ENCODE peak calls at places on chromosomes 13 and 19, in four cellular contexts. One of them, this sample, is unnamed.

GRCh38 chr13:41411536-41411935 is 45.8 kb upstream of the RGCC start:
- DNase-seq in upper lobe of right lung: no peak
- DNase-seq in RWPE1: peak
- DNase-seq in tibial nerve: peak
- DNase-seq in this sample: no peak

GRCh38 chr19:41702208-41702651 is 6.2 kb upstream of the CEACAM5 start:
- DNase-seq in upper lobe of right lung: no peak
- DNase-seq in RWPE1: no peak
- DNase-seq in tibial nerve: no peak
- DNase-seq in this sample: no peak

GRCh38 chr13:99028890-99029289 is 51.0 kb upstream of the DOCK9 start:
- DNase-seq in upper lobe of right lung: no peak
- DNase-seq in RWPE1: no peak
- DNase-seq in tibial nerve: no peak
- DNase-seq in this sample: no peak

GRCh38 chr13:50829896-50830295 is 13.6 kb downstream of the DLEU7 start:
- DNase-seq in upper lobe of right lung: no peak
- DNase-seq in RWPE1: no peak
- DNase-seq in tibial nerve: no peak
- DNase-seq in this sample: no peak

GRCh38 chr13:30257433-30258099 is 49.8 kb downstream of the KATNAL1 start:
- DNase-seq in upper lobe of right lung: no peak
- DNase-seq in RWPE1: no peak
- DNase-seq in tibial nerve: no peak
- DNase-seq in this sample: no peak

GRCh38 chr13:70747305-70747704 is 639.1 kb upstream of the KLHL1 start:
- DNase-seq in upper lobe of right lung: no peak
- DNase-seq in RWPE1: no peak
- DNase-seq in tibial nerve: no peak
- DNase-seq in this sample: no peak

GRCh38 chr13:49711218-49711863 is 20.1 kb upstream of the EBPL start:
- DNase-seq in upper lobe of right lung: no peak
- DNase-seq in RWPE1: peak
- DNase-seq in tibial nerve: no peak
- DNase-seq in this sample: no peak

GRCh38 chr19:17292301-17293074 is 10.7 kb downstream of the ABHD8 start:
- DNase-seq in upper lobe of right lung: peak
- DNase-seq in RWPE1: peak
- DNase-seq in tibial nerve: peak
- DNase-seq in this sample: peak

GRCh38 chr13:48892311-48892710 is 83.4 kb upstream of the FNDC3A start:
- DNase-seq in upper lobe of right lung: no peak
- DNase-seq in RWPE1: peak
- DNase-seq in tibial nerve: no peak
- DNase-seq in this sample: no peak

GRCh38 chr19:37991841-37992248 is 84.8 kb downstream of the SIPA1L3 start:
- DNase-seq in upper lobe of right lung: peak
- DNase-seq in RWPE1: peak
- DNase-seq in tibial nerve: no peak
- DNase-seq in this sample: no peak

GRCh38 chr13:93476175-93476574 is 249.6 kb downstream of the GPC6 start:
- DNase-seq in upper lobe of right lung: no peak
- DNase-seq in RWPE1: peak
- DNase-seq in tibial nerve: no peak
- DNase-seq in this sample: no peak

GRCh38 chr19:57719901-57720519 is 7.4 kb downstream of the ZNF671 start:
- DNase-seq in upper lobe of right lung: no peak
- DNase-seq in RWPE1: no peak
- DNase-seq in tibial nerve: no peak
- DNase-seq in this sample: no peak
- H3K27ac ChIP-seq in upper lobe of right lung: no peak
- H3K27ac ChIP-seq in RWPE1: no peak
- H3K27ac ChIP-seq in tibial nerve: no peak
- H3K27ac ChIP-seq in this sample: peak

DNA sequence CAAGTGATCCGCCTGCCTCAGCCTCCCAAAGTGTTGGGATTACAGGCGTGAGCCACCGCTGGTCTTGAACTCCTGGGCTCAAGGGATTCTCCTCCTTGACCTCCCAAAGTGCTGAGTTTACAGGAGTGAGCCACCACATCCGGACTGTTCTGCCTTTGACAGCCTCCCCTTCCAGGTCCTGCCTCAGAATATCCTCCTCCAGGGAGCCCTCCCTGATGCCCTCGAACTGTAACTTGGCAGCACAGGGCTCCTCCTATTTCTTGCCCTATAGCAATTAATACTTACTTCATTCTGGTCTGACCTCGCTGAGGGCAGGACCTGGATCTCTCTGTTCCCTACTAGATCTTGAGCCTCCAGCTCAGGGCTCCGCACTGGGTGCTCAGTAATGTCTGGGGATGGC is 5.9 kb downstream of the CPT1C start:
- DNase-seq in upper lobe of right lung: no peak
- DNase-seq in RWPE1: no peak
- DNase-seq in tibial nerve: no peak
- DNase-seq in this sample: no peak
- TF ChIP-seq CTCF in upper lobe of right lung: no peak
- TF ChIP-seq CTCF in RWPE1: no peak
- TF ChIP-seq CTCF in tibial nerve: no peak
- TF ChIP-seq CTCF in this sample: no peak

DNA sequence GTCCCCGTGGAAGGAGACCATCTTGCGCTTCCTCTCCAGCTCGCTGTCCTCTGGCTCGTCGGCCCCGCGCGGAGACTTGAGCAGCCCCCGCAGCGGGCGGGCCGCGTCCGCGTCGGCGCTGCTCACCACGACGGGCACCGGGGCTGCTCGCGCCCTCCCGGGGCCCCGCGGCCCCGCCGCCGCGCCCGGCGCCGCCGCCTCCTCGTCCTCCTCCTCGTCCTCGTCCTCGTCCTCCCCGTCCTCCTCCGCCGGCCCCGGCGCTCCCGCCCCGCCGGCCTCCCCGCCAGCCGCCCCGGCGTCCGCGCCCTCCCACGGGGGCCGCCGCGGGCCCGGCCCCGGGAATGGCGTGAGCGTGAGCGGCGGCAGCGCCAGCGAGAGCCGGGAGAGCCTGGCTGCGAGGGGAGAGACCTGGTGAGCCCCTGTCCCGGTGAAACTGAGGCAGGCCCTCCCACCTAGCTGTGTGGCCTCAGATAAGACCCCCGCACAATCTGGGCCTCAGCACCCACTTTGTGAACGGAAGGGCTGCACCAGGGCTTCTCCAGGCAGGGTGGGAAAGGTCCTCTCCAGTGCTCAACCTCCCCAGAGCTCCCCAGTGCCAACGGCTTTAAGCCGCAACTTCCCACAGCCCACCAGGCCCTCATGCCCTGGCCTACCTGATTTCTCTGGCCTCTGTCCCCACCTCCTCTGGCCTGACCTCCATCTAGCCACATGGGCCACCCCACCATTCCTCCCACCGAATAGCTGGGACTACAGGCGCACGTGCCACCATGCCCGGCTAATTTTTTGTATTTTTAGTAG is 17.7 kb downstream of the LMTK3 start:
- DNase-seq in upper lobe of right lung: no peak
- DNase-seq in RWPE1: no peak
- DNase-seq in tibial nerve: no peak
- DNase-seq in this sample: no peak
- H3K27ac ChIP-seq in upper lobe of right lung: peak
- H3K27ac ChIP-seq in RWPE1: peak
- H3K27ac ChIP-seq in tibial nerve: peak
- H3K27ac ChIP-seq in this sample: no peak

DNA sequence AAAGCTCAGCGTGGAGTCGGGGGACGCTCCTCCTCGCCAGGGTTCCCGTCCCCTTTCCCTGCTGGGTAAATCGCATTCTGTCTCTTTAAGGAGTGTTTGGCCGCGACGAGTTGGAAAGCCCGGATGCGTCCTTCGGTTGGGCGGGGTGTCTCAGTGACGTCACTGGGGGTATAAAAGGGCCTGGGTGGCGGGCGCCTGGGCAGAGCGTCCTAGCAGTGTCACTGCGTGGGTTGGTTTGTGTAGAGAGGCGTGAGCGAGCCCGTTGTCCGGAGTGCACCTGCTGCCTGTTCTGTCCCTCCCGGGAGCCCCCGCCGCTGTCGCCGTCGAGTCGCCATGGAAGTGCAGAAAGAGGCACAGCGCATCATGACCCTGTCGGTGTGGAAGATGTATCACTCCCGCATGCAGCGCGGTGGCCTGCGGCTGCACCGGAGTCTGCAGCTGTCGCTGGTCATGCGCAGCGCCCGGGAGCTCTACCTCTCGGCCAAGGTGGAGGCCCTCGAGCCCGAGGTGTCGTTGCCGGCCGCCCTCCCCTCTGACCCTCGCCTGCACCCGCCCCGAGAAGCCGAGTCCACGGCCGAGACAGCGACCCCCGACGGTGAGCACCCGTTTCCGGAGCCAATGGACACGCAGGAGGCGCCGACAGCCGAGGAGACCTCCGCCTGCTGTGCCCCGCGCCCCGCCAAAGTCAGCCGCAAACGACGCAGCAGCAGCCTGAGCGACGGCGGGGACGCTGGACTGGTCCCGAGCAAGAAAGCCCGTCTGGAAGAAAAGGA is 2.8 kb downstream of the IER2 start:
- DNase-seq in upper lobe of right lung: peak
- DNase-seq in RWPE1: peak
- DNase-seq in tibial nerve: peak
- DNase-seq in this sample: peak
- TF ChIP-seq CTCF in upper lobe of right lung: no peak
- TF ChIP-seq CTCF in RWPE1: peak
- TF ChIP-seq CTCF in tibial nerve: no peak
- TF ChIP-seq CTCF in this sample: no peak

GRCh38 chr19:15443838-15444237 is 5.9 kb downstream of the WIZ start:
- DNase-seq in upper lobe of right lung: no peak
- DNase-seq in RWPE1: no peak
- DNase-seq in tibial nerve: no peak
- DNase-seq in this sample: no peak
- H3K27ac ChIP-seq in upper lobe of right lung: no peak
- H3K27ac ChIP-seq in RWPE1: no peak
- H3K27ac ChIP-seq in tibial nerve: no peak
- H3K27ac ChIP-seq in this sample: no peak

DNA sequence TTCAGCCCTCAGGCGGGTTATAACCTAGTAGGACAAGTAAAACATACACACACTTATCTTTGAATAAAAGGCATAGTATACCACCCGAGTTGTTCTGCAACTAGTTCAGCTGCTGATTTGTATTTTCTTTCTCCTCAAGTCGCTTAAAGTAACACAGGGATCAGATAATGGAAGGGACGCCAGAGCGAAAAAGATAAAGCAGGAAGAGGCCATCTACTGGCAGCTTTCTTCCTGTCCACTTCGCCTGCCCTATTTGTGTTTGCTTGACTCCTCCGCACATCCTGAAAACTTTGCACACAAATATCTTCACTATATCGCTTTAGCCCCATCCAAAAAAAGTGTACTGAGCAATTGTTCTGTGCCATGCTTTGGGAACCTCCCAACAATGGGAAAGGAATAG is 238.0 kb upstream of the SOX21 start:
- DNase-seq in upper lobe of right lung: no peak
- DNase-seq in RWPE1: no peak
- DNase-seq in tibial nerve: no peak
- DNase-seq in this sample: no peak
- TF ChIP-seq CTCF in upper lobe of right lung: peak
- TF ChIP-seq CTCF in RWPE1: no peak
- TF ChIP-seq CTCF in tibial nerve: no peak
- TF ChIP-seq CTCF in this sample: peak

GRCh38 chr19:18683109-18683954 is at the start of gene CRTC1:
- DNase-seq in upper lobe of right lung: peak
- DNase-seq in RWPE1: peak
- DNase-seq in tibial nerve: peak
- DNase-seq in this sample: peak
- H3K27ac ChIP-seq in upper lobe of right lung: peak
- H3K27ac ChIP-seq in RWPE1: peak
- H3K27ac ChIP-seq in tibial nerve: peak
- H3K27ac ChIP-seq in this sample: peak

GRCh38 chr19:55117636-55118391 is at the start of gene PPP1R12C:
- DNase-seq in upper lobe of right lung: peak
- DNase-seq in RWPE1: peak
- DNase-seq in tibial nerve: peak
- DNase-seq in this sample: peak
- TF ChIP-seq CTCF in upper lobe of right lung: no peak
- TF ChIP-seq CTCF in RWPE1: no peak
- TF ChIP-seq CTCF in tibial nerve: no peak
- TF ChIP-seq CTCF in this sample: peak

This sample was measured in dorsolateral prefrontal cortex.